ENCODE peak calls at places on chromosomes 3 and 15, in five cellular contexts. One of them, this sample, is unnamed.
A peak's percentile ranks its signal among the peaks of the same experiment; 100 is the strongest.

GRCh38 chr15:63288778-63289378 is 11.5 kb downstream of the APH1B start:
- DNase-seq in CD8-positive, alpha-beta T cell: no peak
- DNase-seq in body of pancreas: no peak
- DNase-seq in psoas muscle: no peak
- DNase-seq in mammary epithelial cell: peak; percentile 36
- DNase-seq in this sample: peak; percentile 86

GRCh38 chr15:60582370-60583036 is 103.6 kb upstream of the ICE2 start:
- DNase-seq in CD8-positive, alpha-beta T cell: peak; percentile 48
- DNase-seq in body of pancreas: no peak
- DNase-seq in psoas muscle: no peak
- DNase-seq in mammary epithelial cell: no peak
- DNase-seq in this sample: no peak

GRCh38 chr3:192715126-192715525 is 12.2 kb downstream of the FGF12 start:
- DNase-seq in body of pancreas: no peak
- DNase-seq in psoas muscle: no peak
- DNase-seq in CD8-positive, alpha-beta T cell: no peak
- DNase-seq in mammary epithelial cell: no peak
- DNase-seq in this sample: no peak

GRCh38 chr15:98547741-98548166 is 100.6 kb upstream of the IGF1R start:
- DNase-seq in psoas muscle: peak; percentile 79
- DNase-seq in body of pancreas: no peak
- DNase-seq in CD8-positive, alpha-beta T cell: no peak
- DNase-seq in mammary epithelial cell: no peak
- DNase-seq in this sample: peak; percentile 69

GRCh38 chr3:113745273-113746068 is 578 bp downstream of the NAA50 start:
- DNase-seq in mammary epithelial cell: peak; percentile 92
- DNase-seq in psoas muscle: peak; percentile 86
- DNase-seq in body of pancreas: peak; percentile 89
- DNase-seq in CD8-positive, alpha-beta T cell: peak; percentile 77
- DNase-seq in this sample: peak; percentile 95

GRCh38 chr15:40269604-40270003 is 13.3 kb downstream of the ANKRD63 start:
- DNase-seq in body of pancreas: no peak
- DNase-seq in mammary epithelial cell: no peak
- DNase-seq in CD8-positive, alpha-beta T cell: no peak
- DNase-seq in psoas muscle: no peak
- DNase-seq in this sample: no peak

GRCh38 chr3:104584702-104585101 is 782.0 kb upstream of the ALCAM start:
- DNase-seq in body of pancreas: no peak
- DNase-seq in CD8-positive, alpha-beta T cell: no peak
- DNase-seq in psoas muscle: no peak
- DNase-seq in mammary epithelial cell: no peak
- DNase-seq in this sample: no peak

GRCh38 chr15:24394303-24394702 is 281.3 kb upstream of the NPAP1 start:
- DNase-seq in CD8-positive, alpha-beta T cell: no peak
- DNase-seq in psoas muscle: no peak
- DNase-seq in body of pancreas: no peak
- DNase-seq in mammary epithelial cell: no peak
- DNase-seq in this sample: no peak

GRCh38 chr3:103295974-103296570 is 861.3 kb downstream of the ZPLD1 start:
- DNase-seq in mammary epithelial cell: peak; percentile 1
- DNase-seq in CD8-positive, alpha-beta T cell: no peak
- DNase-seq in psoas muscle: no peak
- DNase-seq in body of pancreas: no peak
- DNase-seq in this sample: peak; percentile 62

GRCh38 chr3:112776836-112777235 is 69.8 kb downstream of the CD200R1L start:
- DNase-seq in CD8-positive, alpha-beta T cell: no peak
- DNase-seq in body of pancreas: no peak
- DNase-seq in psoas muscle: no peak
- DNase-seq in mammary epithelial cell: no peak
- DNase-seq in this sample: peak; percentile 56

GRCh38 chr3:107969994-107970896 is 120.6 kb downstream of the CD47 start:
- DNase-seq in mammary epithelial cell: peak; percentile 67
- DNase-seq in body of pancreas: peak; percentile 73
- DNase-seq in CD8-positive, alpha-beta T cell: no peak
- DNase-seq in psoas muscle: no peak
- DNase-seq in this sample: peak; percentile 48

GRCh38 chr3:123143669-123144411 is 57.9 kb upstream of the SEC22A start:
- DNase-seq in body of pancreas: peak; percentile 25
- DNase-seq in psoas muscle: no peak
- DNase-seq in CD8-positive, alpha-beta T cell: no peak
- DNase-seq in mammary epithelial cell: no peak
- DNase-seq in this sample: no peak

GRCh38 chr15:52083603-52084002 is 29.0 kb downstream of the BCL2L10 start:
- DNase-seq in mammary epithelial cell: no peak
- DNase-seq in CD8-positive, alpha-beta T cell: no peak
- DNase-seq in body of pancreas: no peak
- DNase-seq in psoas muscle: no peak
- DNase-seq in this sample: no peak

GRCh38 chr15:27806396-27806795 is 292.7 kb downstream of the OCA2 start:
- DNase-seq in body of pancreas: no peak
- DNase-seq in CD8-positive, alpha-beta T cell: no peak
- DNase-seq in psoas muscle: no peak
- DNase-seq in mammary epithelial cell: no peak
- DNase-seq in this sample: no peak

GRCh38 chr3:180693656-180694055 is 14.4 kb upstream of the CCDC39 start:
- DNase-seq in CD8-positive, alpha-beta T cell: no peak
- DNase-seq in psoas muscle: no peak
- DNase-seq in mammary epithelial cell: no peak
- DNase-seq in body of pancreas: no peak
- DNase-seq in this sample: no peak

GRCh38 chr3:146181181-146181580 is 20.2 kb upstream of the PLOD2 start:
- DNase-seq in CD8-positive, alpha-beta T cell: no peak
- DNase-seq in psoas muscle: no peak
- DNase-seq in mammary epithelial cell: no peak
- DNase-seq in body of pancreas: no peak
- DNase-seq in this sample: no peak

GRCh38 chr15:58441376-58442070 is 9.7 kb downstream of the LIPC start:
- DNase-seq in body of pancreas: no peak
- DNase-seq in CD8-positive, alpha-beta T cell: no peak
- DNase-seq in mammary epithelial cell: peak; percentile 72
- DNase-seq in psoas muscle: no peak
- DNase-seq in this sample: peak; percentile 81

GRCh38 chr3:195123196-195123805 is 147.7 kb downstream of the XXYLT1 start:
- DNase-seq in CD8-positive, alpha-beta T cell: no peak
- DNase-seq in psoas muscle: no peak
- DNase-seq in body of pancreas: no peak
- DNase-seq in mammary epithelial cell: no peak
- DNase-seq in this sample: no peak

GRCh38 chr15:60392986-60393811 is 4.6 kb downstream of the ANXA2 start:
- DNase-seq in body of pancreas: peak; percentile 91
- DNase-seq in psoas muscle: peak; percentile 79
- DNase-seq in CD8-positive, alpha-beta T cell: no peak
- DNase-seq in mammary epithelial cell: peak; percentile 100
- DNase-seq in this sample: peak; percentile 95

GRCh38 chr15:58415636-58416035 is 16.2 kb upstream of the LIPC start:
- DNase-seq in CD8-positive, alpha-beta T cell: no peak
- DNase-seq in psoas muscle: no peak
- DNase-seq in mammary epithelial cell: no peak
- DNase-seq in body of pancreas: no peak
- DNase-seq in this sample: peak; percentile 77

GRCh38 chr3:33074217-33075067 is 22.5 kb downstream of the GLB1 start:
- DNase-seq in psoas muscle: no peak
- DNase-seq in mammary epithelial cell: peak; percentile 31
- DNase-seq in CD8-positive, alpha-beta T cell: peak; percentile 69
- DNase-seq in body of pancreas: peak; percentile 46
- DNase-seq in this sample: peak; percentile 86

GRCh38 chr3:59812778-59813558 is 763.1 kb upstream of the CFAP20DC start:
- DNase-seq in CD8-positive, alpha-beta T cell: no peak
- DNase-seq in psoas muscle: no peak
- DNase-seq in mammary epithelial cell: no peak
- DNase-seq in body of pancreas: no peak
- DNase-seq in this sample: no peak

GRCh38 chr3:15647629-15648167 is 46.2 kb downstream of the BTD start:
- DNase-seq in psoas muscle: no peak
- DNase-seq in CD8-positive, alpha-beta T cell: peak; percentile 44
- DNase-seq in mammary epithelial cell: peak; percentile 86
- DNase-seq in body of pancreas: peak; percentile 89
- DNase-seq in this sample: peak; percentile 66

GRCh38 chr3:39126532-39127071 is 19.1 kb downstream of the TTC21A start:
- DNase-seq in body of pancreas: peak; percentile 71
- DNase-seq in CD8-positive, alpha-beta T cell: peak; percentile 43
- DNase-seq in psoas muscle: no peak
- DNase-seq in mammary epithelial cell: peak; percentile 24
- DNase-seq in this sample: peak; percentile 57

GRCh38 chr15:70171224-70171886 is 73.6 kb upstream of the TLE3 start:
- DNase-seq in CD8-positive, alpha-beta T cell: no peak
- DNase-seq in psoas muscle: no peak
- DNase-seq in body of pancreas: no peak
- DNase-seq in mammary epithelial cell: no peak
- DNase-seq in this sample: no peak

GRCh38 chr3:15476378-15476777 is 45.1 kb downstream of the COLQ start:
- DNase-seq in body of pancreas: no peak
- DNase-seq in CD8-positive, alpha-beta T cell: no peak
- DNase-seq in psoas muscle: no peak
- DNase-seq in mammary epithelial cell: no peak
- DNase-seq in this sample: no peak

GRCh38 chr15:80234883-80235282 is 17.1 kb downstream of the CTXND1 start:
- DNase-seq in body of pancreas: peak; percentile 18
- DNase-seq in CD8-positive, alpha-beta T cell: peak; percentile 34
- DNase-seq in mammary epithelial cell: peak; percentile 21
- DNase-seq in psoas muscle: no peak
- DNase-seq in this sample: peak; percentile 34

GRCh38 chr15:72859757-72860145 is 76.2 kb upstream of the ADPGK start:
- DNase-seq in body of pancreas: no peak
- DNase-seq in CD8-positive, alpha-beta T cell: no peak
- DNase-seq in mammary epithelial cell: no peak
- DNase-seq in psoas muscle: no peak
- DNase-seq in this sample: no peak
- H3K4me1 ChIP-seq in body of pancreas: no peaks in the 10 kb centered on the region
- H3K4me1 ChIP-seq in CD8-positive, alpha-beta T cell: no peaks in the 10 kb centered on the region
- H3K4me1 ChIP-seq in mammary epithelial cell: no peaks in the 10 kb centered on the region
- H3K4me1 ChIP-seq in psoas muscle: no peaks in the 10 kb centered on the region
- H3K4me1 ChIP-seq in this sample: no peaks in the 10 kb centered on the region

GRCh38 chr15:90870354-90871096 is 2.1 kb downstream of the FURIN start:
- DNase-seq in mammary epithelial cell: no peak
- DNase-seq in psoas muscle: no peak
- DNase-seq in body of pancreas: no peak
- DNase-seq in CD8-positive, alpha-beta T cell: no peak
- DNase-seq in this sample: peak; percentile 13
- H3K4me1 ChIP-seq in mammary epithelial cell: peaks cover 51% of the 10 kb centered on the region
- H3K4me1 ChIP-seq in psoas muscle: peaks cover 39% of the 10 kb centered on the region
- H3K4me1 ChIP-seq in body of pancreas: peaks cover 80% of the 10 kb centered on the region
- H3K4me1 ChIP-seq in CD8-positive, alpha-beta T cell: peaks cover 39% of the 10 kb centered on the region
- H3K4me1 ChIP-seq in this sample: peaks cover 44% of the 10 kb centered on the region

DNA sequence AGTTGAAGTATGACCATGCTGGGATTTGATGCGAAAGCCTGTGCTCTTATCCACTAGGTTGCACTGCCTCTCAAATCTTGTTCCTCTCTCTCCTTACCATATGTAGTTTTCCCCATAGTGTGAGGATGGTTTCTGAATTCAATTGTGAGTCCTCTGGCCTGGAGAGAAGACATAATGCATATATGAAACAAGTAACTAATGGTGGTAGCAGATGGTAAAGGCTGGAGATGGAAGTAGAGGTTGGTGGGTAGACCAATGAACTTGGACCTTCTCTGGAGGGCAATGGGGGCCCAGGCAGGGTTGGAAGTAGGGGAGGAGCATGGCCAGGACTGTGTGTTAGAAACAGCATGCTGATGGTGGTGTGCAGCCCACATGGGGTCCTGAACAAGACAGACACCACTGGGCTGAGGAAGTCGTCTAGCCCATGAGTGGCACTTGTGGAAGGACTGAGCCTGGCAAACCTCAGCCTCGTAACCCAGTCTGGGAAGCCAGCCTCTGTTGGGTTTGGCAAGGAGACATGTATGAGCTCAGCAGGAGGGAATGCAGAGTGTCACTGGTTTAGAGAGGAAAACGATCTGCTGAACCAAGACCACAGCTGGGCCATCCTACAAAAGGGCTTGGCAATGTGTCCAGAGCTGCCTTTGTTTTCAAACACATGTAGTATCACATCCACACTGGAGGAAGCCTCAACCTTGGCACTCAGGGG is 18.5 kb upstream of the LMCD1 start:
- DNase-seq in mammary epithelial cell: peak; percentile 87
- DNase-seq in body of pancreas: peak; percentile 83
- DNase-seq in CD8-positive, alpha-beta T cell: no peak
- DNase-seq in psoas muscle: peak; percentile 82
- DNase-seq in this sample: peak; percentile 88
- H3K4me1 ChIP-seq in mammary epithelial cell: peaks cover 11% of the 10 kb centered on the region
- H3K4me1 ChIP-seq in body of pancreas: peaks cover 34% of the 10 kb centered on the region
- H3K4me1 ChIP-seq in CD8-positive, alpha-beta T cell: no peaks in the 10 kb centered on the region
- H3K4me1 ChIP-seq in psoas muscle: peaks cover 36% of the 10 kb centered on the region
- H3K4me1 ChIP-seq in this sample: peaks cover 36% of the 10 kb centered on the region

GRCh38 chr3:49606427-49606826 is 52.1 kb downstream of the BSN start:
- DNase-seq in body of pancreas: no peak
- DNase-seq in mammary epithelial cell: no peak
- DNase-seq in CD8-positive, alpha-beta T cell: no peak
- DNase-seq in psoas muscle: no peak
- DNase-seq in this sample: no peak
- H3K4me1 ChIP-seq in body of pancreas: no peaks in the 10 kb centered on the region
- H3K4me1 ChIP-seq in mammary epithelial cell: peaks cover 20% of the 10 kb centered on the region
- H3K4me1 ChIP-seq in CD8-positive, alpha-beta T cell: peaks cover 12% of the 10 kb centered on the region
- H3K4me1 ChIP-seq in psoas muscle: no peaks in the 10 kb centered on the region
- H3K4me1 ChIP-seq in this sample: peaks cover 16% of the 10 kb centered on the region

GRCh38 chr3:174325834-174326705 is 533.1 kb upstream of the NAALADL2 start:
- DNase-seq in mammary epithelial cell: no peak
- DNase-seq in CD8-positive, alpha-beta T cell: no peak
- DNase-seq in psoas muscle: no peak
- DNase-seq in body of pancreas: no peak
- DNase-seq in this sample: peak; percentile 83
- H3K4me1 ChIP-seq in mammary epithelial cell: no peaks in the 10 kb centered on the region
- H3K4me1 ChIP-seq in CD8-positive, alpha-beta T cell: no peaks in the 10 kb centered on the region
- H3K4me1 ChIP-seq in psoas muscle: no peaks in the 10 kb centered on the region
- H3K4me1 ChIP-seq in body of pancreas: no peaks in the 10 kb centered on the region
- H3K4me1 ChIP-seq in this sample: peaks cover 49% of the 10 kb centered on the region

DNA sequence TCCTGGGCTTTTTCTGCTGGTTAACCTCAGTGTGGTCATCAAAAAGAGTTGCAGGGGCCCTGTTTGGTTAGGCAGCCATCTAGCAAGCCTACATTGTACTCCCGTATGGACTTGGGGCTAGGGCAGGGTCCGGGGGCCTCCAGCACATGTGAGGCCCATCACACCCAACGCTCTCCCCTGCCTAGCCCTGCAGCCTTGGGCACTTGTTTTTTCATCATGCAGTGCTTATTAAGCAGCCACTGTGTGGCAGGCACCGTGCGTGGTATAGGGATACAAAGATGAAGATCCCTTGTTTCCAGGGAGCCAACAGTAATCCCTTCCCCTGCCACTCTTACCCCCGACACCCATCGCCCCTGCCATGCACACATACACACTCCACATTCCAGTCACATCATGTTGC is 14.2 kb downstream of the MRAS start:
- DNase-seq in mammary epithelial cell: peak; percentile 21
- DNase-seq in CD8-positive, alpha-beta T cell: no peak
- DNase-seq in body of pancreas: no peak
- DNase-seq in psoas muscle: no peak
- DNase-seq in this sample: no peak
- H3K4me1 ChIP-seq in mammary epithelial cell: no peaks in the 10 kb centered on the region
- H3K4me1 ChIP-seq in CD8-positive, alpha-beta T cell: no peaks in the 10 kb centered on the region
- H3K4me1 ChIP-seq in body of pancreas: no peaks in the 10 kb centered on the region
- H3K4me1 ChIP-seq in psoas muscle: peaks cover 80% of the 10 kb centered on the region
- H3K4me1 ChIP-seq in this sample: peaks cover 54% of the 10 kb centered on the region